ENCODE peak calls at places on chromosome 6, in eight cellular contexts. D is cardiac muscle cell; C is SHP77; Z is NCI-H774; S is NCI-H1092; G is ACHN; O is stimulated activated CD8-positive, alpha-beta memory T cell treated with anti-CD3 and anti-CD28 coated beads, Interleukin-2, amount 100 ng/mL, for 1 hour; N is IMR-90. T is an unnamed sample.

GRCh38 chr6:82251942-82252341 is 4.4 kb upstream of the IBTK start:
- DNase-seq in N (peak), O (no peak), G (peak), Z (peak), D (peak), C (no peak), S (no peak), T (peak)

GRCh38 chr6:135531954-135532490 is 34.5 kb upstream of the AHI1 start:
- DNase-seq in N (no peak), G (no peak), C (no peak), Z (no peak), O (no peak), S (no peak), D (no peak), T (no peak)

GRCh38 chr6:161476711-161477110 is 202.8 kb upstream of the AGPAT4 start:
- DNase-seq in N (no peak), O (no peak), S (no peak), C (no peak), Z (no peak), G (no peak), D (no peak), T (peak)

GRCh38 chr6:2061880-2062279 is 183.5 kb downstream of the GMDS start:
- DNase-seq in G (peak), O (no peak), S (no peak), Z (no peak), N (no peak), D (no peak), C (no peak), T (no peak)

GRCh38 chr6:53643481-53643965 is 22.0 kb downstream of the KLHL31 start:
- DNase-seq in C (no peak), G (no peak), D (no peak), S (no peak), Z (no peak), O (no peak), N (peak), T (no peak)

GRCh38 chr6:7631466-7631865 is 41.5 kb downstream of the SNRNP48 start:
- DNase-seq in C (no peak), Z (no peak), D (no peak), S (no peak), G (no peak), N (no peak), O (no peak), T (peak)

GRCh38 chr6:157151989-157152388 is 171.3 kb downstream of the TMEM242 start:
- DNase-seq in Z (no peak), N (peak), O (no peak), C (no peak), G (no peak), D (no peak), S (no peak), T (peak)

GRCh38 chr6:92892626-92893025 is 526.7 kb downstream of the EPHA7 start:
- DNase-seq in N (no peak), S (no peak), D (no peak), G (no peak), O (no peak), Z (no peak), C (no peak), T (no peak)

GRCh38 chr6:113306552-113307145 is 550.5 kb upstream of the MARCKS start:
- DNase-seq in C (no peak), G (peak), Z (no peak), S (no peak), D (peak), O (no peak), N (no peak), T (peak)

GRCh38 chr6:12315292-12316081 is 25.3 kb downstream of the EDN1 start:
- DNase-seq in G (no peak), C (no peak), D (no peak), O (no peak), N (no peak), S (no peak), Z (no peak), T (no peak)

GRCh38 chr6:73803562-73804221 is 107.7 kb downstream of the CD109 start:
- DNase-seq in Z (peak), G (peak), S (no peak), O (no peak), D (peak), C (peak), N (peak), T (peak)

GRCh38 chr6:99349620-99350141 is at the start of gene FAXC:
- DNase-seq in N (peak), D (peak), Z (peak), C (peak), O (no peak), S (peak), G (peak), T (peak)

GRCh38 chr6:127317275-127318128 is 25.9 kb downstream of the ECHDC1 start:
- DNase-seq in G (no peak), O (no peak), N (no peak), S (no peak), C (no peak), Z (no peak), D (no peak), T (no peak)

GRCh38 chr6:137870286-137870685 is 3.2 kb downstream of the TNFAIP3 start:
- DNase-seq in O (no peak), S (no peak), C (no peak), N (no peak), D (no peak), G (no peak), Z (no peak), T (no peak)

GRCh38 chr6:13156381-13156780 is 172.0 kb downstream of the TBC1D7 start:
- DNase-seq in O (no peak), G (no peak), S (no peak), N (no peak), D (no peak), C (no peak), Z (no peak), T (no peak)

T was measured in fibroblast of villous mesenchyme.